ENCODE peak calls at places on chromosomes 2 and 18, in ten cellular contexts. One of them, this sample, is unnamed.

GRCh38 chr18:46810481-46811000 is 53.7 kb upstream of the ST8SIA5 start:
- DNase-seq in tibial nerve: no peak
- DNase-seq in psoas muscle: no peak
- DNase-seq in H9: no peak
- DNase-seq in mammary epithelial cell: no peak
- DNase-seq in transverse colon: no peak
- DNase-seq in aorta: no peak
- DNase-seq in HCT116: no peak
- DNase-seq in hepatocyte: no peak
- DNase-seq in heart right ventricle: no peak
- DNase-seq in this sample: no peak

GRCh38 chr2:176093145-176093888 is 796 bp downstream of the HOXD13 start:
- DNase-seq in transverse colon: no peak
- DNase-seq in tibial nerve: no peak
- DNase-seq in aorta: no peak
- DNase-seq in hepatocyte: peak; percentile 49
- DNase-seq in H9: peak; percentile 55
- DNase-seq in mammary epithelial cell: no peak
- DNase-seq in heart right ventricle: no peak
- DNase-seq in psoas muscle: no peak
- DNase-seq in HCT116: no peak
- DNase-seq in this sample: no peak

GRCh38 chr2:177282787-177283533 is 18.4 kb upstream of the NFE2L2 start:
- DNase-seq in hepatocyte: no peak
- DNase-seq in heart right ventricle: no peak
- DNase-seq in aorta: no peak
- DNase-seq in transverse colon: no peak
- DNase-seq in H9: no peak
- DNase-seq in HCT116: no peak
- DNase-seq in tibial nerve: no peak
- DNase-seq in psoas muscle: no peak
- DNase-seq in mammary epithelial cell: no peak
- DNase-seq in this sample: no peak

GRCh38 chr2:220353897-220354296 is 726.5 kb downstream of the SLC4A3 start:
- DNase-seq in mammary epithelial cell: peak; percentile 75
- DNase-seq in heart right ventricle: no peak
- DNase-seq in hepatocyte: no peak
- DNase-seq in tibial nerve: no peak
- DNase-seq in psoas muscle: no peak
- DNase-seq in H9: no peak
- DNase-seq in aorta: no peak
- DNase-seq in transverse colon: no peak
- DNase-seq in HCT116: no peak
- DNase-seq in this sample: no peak

GRCh38 chr2:75641587-75641986 is 5.0 kb upstream of the MRPL19 start:
- DNase-seq in heart right ventricle: no peak
- DNase-seq in HCT116: no peak
- DNase-seq in mammary epithelial cell: no peak
- DNase-seq in H9: no peak
- DNase-seq in tibial nerve: no peak
- DNase-seq in psoas muscle: peak; percentile 76
- DNase-seq in hepatocyte: no peak
- DNase-seq in aorta: no peak
- DNase-seq in transverse colon: no peak
- DNase-seq in this sample: no peak

GRCh38 chr2:72271766-72272615 is 124.3 kb upstream of the CYP26B1 start:
- DNase-seq in aorta: no peak
- DNase-seq in mammary epithelial cell: peak; percentile 8
- DNase-seq in H9: no peak
- DNase-seq in hepatocyte: peak; percentile 12
- DNase-seq in psoas muscle: no peak
- DNase-seq in transverse colon: peak; percentile 51
- DNase-seq in heart right ventricle: peak; percentile 5
- DNase-seq in HCT116: no peak
- DNase-seq in tibial nerve: no peak
- DNase-seq in this sample: no peak

GRCh38 chr2:120883607-120884405 is 148.1 kb downstream of the GLI2 start:
- DNase-seq in mammary epithelial cell: no peak
- DNase-seq in transverse colon: no peak
- DNase-seq in tibial nerve: no peak
- DNase-seq in H9: no peak
- DNase-seq in aorta: peak; percentile 39
- DNase-seq in hepatocyte: no peak
- DNase-seq in heart right ventricle: no peak
- DNase-seq in psoas muscle: peak; percentile 34
- DNase-seq in HCT116: no peak
- DNase-seq in this sample: no peak

GRCh38 chr18:55912919-55913318 is 324.9 kb upstream of the TCF4 start:
- DNase-seq in transverse colon: no peak
- DNase-seq in psoas muscle: no peak
- DNase-seq in H9: no peak
- DNase-seq in mammary epithelial cell: no peak
- DNase-seq in aorta: no peak
- DNase-seq in heart right ventricle: no peak
- DNase-seq in HCT116: no peak
- DNase-seq in hepatocyte: no peak
- DNase-seq in tibial nerve: no peak
- DNase-seq in this sample: no peak

GRCh38 chr18:77250926-77251729 is 1.5 kb downstream of the GALR1 start:
- DNase-seq in H9: peak; percentile 64
- DNase-seq in transverse colon: no peak
- DNase-seq in aorta: no peak
- DNase-seq in HCT116: no peak
- DNase-seq in psoas muscle: no peak
- DNase-seq in hepatocyte: no peak
- DNase-seq in tibial nerve: no peak
- DNase-seq in mammary epithelial cell: no peak
- DNase-seq in heart right ventricle: no peak
- DNase-seq in this sample: no peak

GRCh38 chr18:62790836-62791772 is 75.8 kb downstream of the PHLPP1 start:
- DNase-seq in mammary epithelial cell: no peak
- DNase-seq in aorta: no peak
- DNase-seq in heart right ventricle: no peak
- DNase-seq in H9: no peak
- DNase-seq in tibial nerve: no peak
- DNase-seq in transverse colon: no peak
- DNase-seq in HCT116: no peak
- DNase-seq in hepatocyte: no peak
- DNase-seq in psoas muscle: no peak
- DNase-seq in this sample: no peak
- H3K4me1 ChIP-seq in mammary epithelial cell: peaks cover 22% of the 10 kb centered on the region
- H3K4me1 ChIP-seq in aorta: peaks cover 2% of the 10 kb centered on the region
- H3K4me1 ChIP-seq in heart right ventricle: peaks cover 22% of the 10 kb centered on the region
- H3K4me1 ChIP-seq in H9: peaks cover 27% of the 10 kb centered on the region
- H3K4me1 ChIP-seq in tibial nerve: peaks cover 12% of the 10 kb centered on the region
- H3K4me1 ChIP-seq in transverse colon: peaks cover 15% of the 10 kb centered on the region
- H3K4me1 ChIP-seq in HCT116: peaks cover 14% of the 10 kb centered on the region
- H3K4me1 ChIP-seq in hepatocyte: peaks cover 13% of the 10 kb centered on the region
- H3K4me1 ChIP-seq in psoas muscle: peaks cover 6% of the 10 kb centered on the region
- H3K4me1 ChIP-seq in this sample: no peaks in the 10 kb centered on the region

GRCh38 chr2:66439291-66440010 is 4.5 kb downstream of the MEIS1 start:
- DNase-seq in psoas muscle: peak; percentile 65
- DNase-seq in heart right ventricle: no peak
- DNase-seq in aorta: peak; percentile 77
- DNase-seq in mammary epithelial cell: no peak
- DNase-seq in H9: peak; percentile 56
- DNase-seq in transverse colon: no peak
- DNase-seq in tibial nerve: no peak
- DNase-seq in HCT116: no peak
- DNase-seq in hepatocyte: no peak
- DNase-seq in this sample: no peak

GRCh38 chr2:66438498-66439290 is 3.8 kb downstream of the MEIS1 start:
- DNase-seq in heart right ventricle: no peak
- DNase-seq in psoas muscle: no peak
- DNase-seq in hepatocyte: no peak
- DNase-seq in tibial nerve: no peak
- DNase-seq in aorta: no peak
- DNase-seq in HCT116: no peak
- DNase-seq in transverse colon: no peak
- DNase-seq in mammary epithelial cell: no peak
- DNase-seq in H9: no peak
- DNase-seq in this sample: no peak

GRCh38 chr2:66436546-66436945 is 1.6 kb downstream of the MEIS1 start:
- DNase-seq in hepatocyte: no peak
- DNase-seq in heart right ventricle: no peak
- DNase-seq in aorta: no peak
- DNase-seq in psoas muscle: no peak
- DNase-seq in H9: no peak
- DNase-seq in transverse colon: no peak
- DNase-seq in HCT116: no peak
- DNase-seq in mammary epithelial cell: no peak
- DNase-seq in tibial nerve: no peak
- DNase-seq in this sample: no peak

GRCh38 chr2:66437055-66437454 is 2.1 kb downstream of the MEIS1 start:
- DNase-seq in mammary epithelial cell: no peak
- DNase-seq in hepatocyte: no peak
- DNase-seq in tibial nerve: no peak
- DNase-seq in H9: no peak
- DNase-seq in aorta: no peak
- DNase-seq in HCT116: no peak
- DNase-seq in transverse colon: no peak
- DNase-seq in heart right ventricle: no peak
- DNase-seq in psoas muscle: no peak
- DNase-seq in this sample: no peak

DNA sequence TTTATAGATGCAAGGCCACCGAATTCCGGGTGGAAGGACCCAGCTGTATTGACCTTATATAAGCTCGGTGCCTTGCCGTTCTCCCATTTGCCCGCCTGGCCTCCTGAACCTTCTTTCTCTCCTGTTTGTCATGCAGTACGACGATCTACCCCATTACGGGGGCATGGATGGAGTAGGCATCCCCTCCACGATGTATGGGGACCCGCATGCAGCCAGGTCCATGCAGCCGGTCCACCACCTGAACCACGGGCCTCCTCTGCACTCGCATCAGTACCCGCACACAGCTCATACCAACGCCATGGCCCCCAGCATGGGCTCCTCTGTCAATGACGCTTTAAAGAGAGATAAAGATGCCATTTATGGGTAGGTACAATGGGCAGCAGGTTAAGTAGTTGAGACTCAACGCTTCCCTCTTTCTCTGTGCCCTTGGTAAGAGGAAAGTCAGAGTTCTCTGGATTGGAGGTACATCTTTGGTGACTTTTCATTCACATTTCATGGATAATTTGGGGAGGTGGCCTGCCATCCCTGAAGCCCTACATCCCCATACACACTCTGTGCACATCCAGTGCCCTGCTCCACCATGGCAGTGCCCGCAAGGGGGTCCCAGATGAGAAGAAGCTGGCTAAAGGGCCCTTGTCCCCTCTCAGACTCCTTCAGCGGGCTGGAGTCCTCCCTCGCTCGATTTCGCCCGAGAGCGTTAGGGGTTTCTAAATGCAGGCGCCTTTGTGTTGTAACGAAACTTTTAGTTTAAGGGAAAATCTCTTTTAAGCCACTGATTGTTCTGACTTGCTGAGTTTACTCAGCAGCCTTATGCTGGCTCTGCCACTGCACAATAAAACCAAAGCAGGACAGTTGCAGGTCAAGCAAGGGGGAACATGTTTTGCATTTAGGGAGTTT is 2.9 kb downstream of the MEIS1 start:
- DNase-seq in HCT116: no peak
- DNase-seq in hepatocyte: peak; percentile 22
- DNase-seq in H9: no peak
- DNase-seq in tibial nerve: no peak
- DNase-seq in heart right ventricle: no peak
- DNase-seq in psoas muscle: peak; percentile 48
- DNase-seq in mammary epithelial cell: no peak
- DNase-seq in aorta: no peak
- DNase-seq in transverse colon: no peak
- DNase-seq in this sample: no peak
- H3K27me3 ChIP-seq in HCT116: no peaks in the 10 kb centered on the region
- H3K27me3 ChIP-seq in hepatocyte: no peaks in the 10 kb centered on the region
- H3K27me3 ChIP-seq in H9: peaks cover 80% of the 10 kb centered on the region
- H3K27me3 ChIP-seq in tibial nerve: no peaks in the 10 kb centered on the region
- H3K27me3 ChIP-seq in heart right ventricle: no peaks in the 10 kb centered on the region
- H3K27me3 ChIP-seq in psoas muscle: no peaks in the 10 kb centered on the region
- H3K27me3 ChIP-seq in mammary epithelial cell: no peaks in the 10 kb centered on the region
- H3K27me3 ChIP-seq in aorta: no peaks in the 10 kb centered on the region
- H3K27me3 ChIP-seq in transverse colon: peaks cover 93% of the 10 kb centered on the region
- H3K27me3 ChIP-seq in this sample: peaks cover 45% of the 10 kb centered on the region

DNA sequence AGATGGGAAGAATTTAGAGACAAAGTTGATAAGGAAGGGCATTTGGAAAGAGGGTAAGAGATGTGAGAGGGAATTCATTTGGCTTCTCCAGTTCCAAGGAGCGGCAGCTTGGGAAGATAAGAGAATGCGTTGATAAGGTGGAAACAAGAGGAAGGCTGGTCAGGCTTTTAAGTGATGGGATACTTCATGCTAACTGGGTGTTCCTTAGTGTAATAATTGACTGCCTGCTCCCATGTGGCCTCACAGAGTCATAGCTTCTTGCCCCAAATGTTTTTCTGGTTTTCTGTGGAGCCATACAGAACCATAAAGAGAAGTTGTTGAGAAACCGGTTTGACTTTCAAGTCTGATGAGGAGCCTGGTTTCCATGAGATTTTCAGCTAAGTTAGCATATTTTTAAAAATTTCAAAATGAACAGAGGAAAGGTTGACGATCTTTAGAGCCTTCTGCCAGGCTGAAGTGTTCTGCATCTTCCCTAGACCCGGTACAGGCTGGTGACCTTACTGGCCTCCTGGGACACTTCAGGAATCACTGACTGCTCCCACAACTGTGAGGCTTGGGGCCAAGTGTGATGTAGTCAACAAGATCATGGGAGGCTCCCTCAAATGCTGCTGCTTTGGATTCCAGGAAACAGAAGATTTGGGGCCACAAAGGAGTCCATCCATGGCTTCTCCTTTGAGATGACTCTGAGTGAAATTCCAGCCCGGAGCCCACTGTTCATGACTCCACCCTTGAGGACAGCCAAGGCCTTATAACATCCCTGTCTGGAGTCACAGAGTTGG is 97.6 kb upstream of the ZFP36L2 start:
- DNase-seq in H9: no peak
- DNase-seq in psoas muscle: peak; percentile 86
- DNase-seq in transverse colon: peak; percentile 20
- DNase-seq in mammary epithelial cell: no peak
- DNase-seq in hepatocyte: no peak
- DNase-seq in HCT116: no peak
- DNase-seq in aorta: no peak
- DNase-seq in heart right ventricle: peak; percentile 64
- DNase-seq in tibial nerve: peak; percentile 81
- DNase-seq in this sample: no peak
- H3K27ac ChIP-seq in H9: no peak overlapping the region
- H3K27ac ChIP-seq in psoas muscle: peak overlapping the region; percentile 58
- H3K27ac ChIP-seq in transverse colon: peak overlapping the region; percentile 55
- H3K27ac ChIP-seq in mammary epithelial cell: no peak overlapping the region
- H3K27ac ChIP-seq in hepatocyte: peak overlapping the region; percentile 55
- H3K27ac ChIP-seq in HCT116: no peak overlapping the region
- H3K27ac ChIP-seq in aorta: peak overlapping the region; percentile 81
- H3K27ac ChIP-seq in heart right ventricle: peak overlapping the region; percentile 66
- H3K27ac ChIP-seq in tibial nerve: peak overlapping the region; percentile 80
- H3K27ac ChIP-seq in this sample: no peak overlapping the region

DNA sequence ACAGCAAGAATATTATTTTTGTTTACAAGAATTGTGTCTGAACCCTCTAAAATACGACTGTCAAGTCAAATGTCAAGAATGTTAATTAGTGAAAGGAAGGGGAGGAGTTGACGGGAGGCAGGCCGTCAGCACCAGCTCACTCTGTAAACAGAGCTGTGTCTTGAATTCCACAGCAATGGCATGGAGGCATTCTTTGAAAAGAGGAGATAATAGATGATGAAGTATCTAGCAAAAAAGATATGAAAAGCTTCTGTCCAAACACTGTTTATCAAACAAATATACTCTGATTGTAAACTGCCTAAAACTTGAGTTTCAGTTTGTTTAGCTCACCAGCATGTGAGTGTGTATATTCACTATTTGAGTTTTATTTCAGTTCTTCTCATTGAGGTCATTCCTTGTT is 94.6 kb upstream of the CDC42EP3 start:
- DNase-seq in HCT116: no peak
- DNase-seq in tibial nerve: no peak
- DNase-seq in H9: no peak
- DNase-seq in psoas muscle: no peak
- DNase-seq in heart right ventricle: no peak
- DNase-seq in mammary epithelial cell: no peak
- DNase-seq in transverse colon: no peak
- DNase-seq in aorta: no peak
- DNase-seq in hepatocyte: no peak
- DNase-seq in this sample: no peak
- H3K4me1 ChIP-seq in HCT116: peaks cover 15% of the 10 kb centered on the region
- H3K4me1 ChIP-seq in tibial nerve: peaks cover 15% of the 10 kb centered on the region
- H3K4me1 ChIP-seq in H9: no peaks in the 10 kb centered on the region
- H3K4me1 ChIP-seq in psoas muscle: peaks cover 12% of the 10 kb centered on the region
- H3K4me1 ChIP-seq in heart right ventricle: peaks cover 14% of the 10 kb centered on the region
- H3K4me1 ChIP-seq in mammary epithelial cell: peaks cover 23% of the 10 kb centered on the region
- H3K4me1 ChIP-seq in transverse colon: no peaks in the 10 kb centered on the region
- H3K4me1 ChIP-seq in aorta: peaks cover 2% of the 10 kb centered on the region
- H3K4me1 ChIP-seq in hepatocyte: peaks cover 13% of the 10 kb centered on the region
- H3K4me1 ChIP-seq in this sample: no peaks in the 10 kb centered on the region

This sample was measured in CD4-positive, CD25-positive, alpha-beta regulatory T cell.